ENCODE peak calls at places on chromosome 15, in eight cellular contexts. K is right atrium auricular region, Z is neural crest cell, I is omental fat pad, G is H1, U is B cell, W is cardiac fibroblast, T is GM12865. Y is an unnamed sample.

GRCh38 chr15:100764778-100765457 is 114.7 kb upstream of the ALDH1A3 start:
- DNase-seq in K (peak), Z (no peak), I (no peak), G (peak), U (no peak), W (peak), T (no peak), Y (no peak)

GRCh38 chr15:28103831-28104230 is 4.7 kb upstream of the OCA2 start:
- DNase-seq in K (no peak), Z (no peak), I (no peak), G (no peak), U (no peak), W (no peak), T (no peak), Y (no peak)

GRCh38 chr15:66095871-66096710 is 157.5 kb downstream of the MEGF11 start:
- DNase-seq in K (no peak), Z (no peak), I (no peak), G (no peak), U (no peak), W (no peak), T (no peak), Y (no peak)

GRCh38 chr15:38085931-38086562 is 151.6 kb downstream of the TMCO5A start:
- DNase-seq in K (no peak), Z (no peak), I (no peak), G (no peak), U (no peak), W (no peak), T (peak), Y (no peak)

GRCh38 chr15:59298255-59298856 is 74.3 kb downstream of the MYO1E start:
- DNase-seq in K (no peak), Z (no peak), I (no peak), G (no peak), U (peak), W (peak), T (peak), Y (no peak)

GRCh38 chr15:22918596-22919140 is 61.5 kb downstream of the CYFIP1 start:
- DNase-seq in K (no peak), Z (no peak), I (no peak), G (no peak), U (no peak), W (no peak), T (no peak), Y (no peak)

GRCh38 chr15:63065262-63066234 is 23.0 kb downstream of the TPM1 start:
- DNase-seq in K (no peak), Z (no peak), I (no peak), G (no peak), U (no peak), W (peak), T (no peak), Y (no peak)

GRCh38 chr15:84009616-84010015 is 226.0 kb upstream of the GOLGA6L4 start:
- DNase-seq in K (no peak), Z (no peak), I (no peak), G (no peak), U (no peak), W (no peak), T (no peak), Y (no peak)

GRCh38 chr15:75606711-75607684 is 18.5 kb downstream of the SNUPN start:
- DNase-seq in K (no peak), Z (no peak), I (no peak), G (no peak), U (no peak), W (no peak), T (no peak), Y (no peak)

GRCh38 chr15:52440414-52440813 is 88.3 kb downstream of the MYO5A start:
- DNase-seq in K (no peak), Z (no peak), I (no peak), G (no peak), U (no peak), W (peak), T (no peak), Y (no peak)

GRCh38 chr15:58302832-58303231 is 129.0 kb upstream of the LIPC start:
- DNase-seq in K (no peak), Z (no peak), I (no peak), G (no peak), U (no peak), W (no peak), T (no peak), Y (no peak)

GRCh38 chr15:67110400-67110799 is 45.0 kb downstream of the SMAD3 start:
- DNase-seq in K (no peak), Z (no peak), I (no peak), G (no peak), U (peak), W (no peak), T (peak), Y (no peak)

GRCh38 chr15:80480909-80481308 is 76.7 kb downstream of the ARNT2 start:
- DNase-seq in K (peak), Z (no peak), I (no peak), G (no peak), U (no peak), W (peak), T (no peak), Y (no peak)

GRCh38 chr15:75928680-75929608 is 25.3 kb downstream of the FBXO22 start:
- DNase-seq in K (no peak), Z (peak), I (no peak), G (peak), U (no peak), W (peak), T (peak), Y (no peak)

GRCh38 chr15:95032181-95032580 is 800.8 kb downstream of the MCTP2 start:
- DNase-seq in K (no peak), Z (no peak), I (no peak), G (no peak), U (no peak), W (no peak), T (no peak), Y (no peak)

GRCh38 chr15:67083135-67083766 is 17.8 kb downstream of the SMAD3 start:
- DNase-seq in K (no peak), Z (no peak), I (no peak), G (no peak), U (no peak), W (no peak), T (peak), Y (no peak)

GRCh38 chr15:95129589-95129988 is 898.2 kb downstream of the MCTP2 start:
- DNase-seq in K (no peak), Z (no peak), I (no peak), G (no peak), U (no peak), W (peak), T (no peak), Y (no peak)

GRCh38 chr15:101543026-101543390 is 53.5 kb upstream of the PCSK6 start:
- DNase-seq in K (no peak), Z (no peak), I (no peak), G (no peak), U (no peak), W (no peak), T (no peak), Y (no peak)

GRCh38 chr15:64685230-64685886 is 90.0 kb downstream of the RBPMS2 start:
- DNase-seq in K (no peak), Z (no peak), I (no peak), G (no peak), U (no peak), W (no peak), T (no peak), Y (no peak)

GRCh38 chr15:45184562-45185041 is 3.2 kb downstream of the SHF start:
- DNase-seq in K (no peak), Z (no peak), I (no peak), G (no peak), U (no peak), W (no peak), T (no peak), Y (no peak)

GRCh38 chr15:29685156-29686078 is 136.9 kb downstream of the TJP1 start:
- DNase-seq in K (no peak), Z (no peak), I (no peak), G (peak), U (no peak), W (peak), T (no peak), Y (no peak)

GRCh38 chr15:72591361-72591760 is 63.1 kb upstream of the GOLGA6B start:
- DNase-seq in K (no peak), Z (no peak), I (no peak), G (no peak), U (no peak), W (no peak), T (no peak), Y (no peak)

GRCh38 chr15:81859737-81860516 is 185.9 kb downstream of the MEX3B start:
- DNase-seq in K (no peak), Z (no peak), I (no peak), G (no peak), U (no peak), W (no peak), T (no peak), Y (no peak)

GRCh38 chr15:91255788-91256187 is 155.7 kb downstream of the SV2B start:
- DNase-seq in K (no peak), Z (no peak), I (no peak), G (no peak), U (no peak), W (no peak), T (no peak), Y (no peak)

GRCh38 chr15:35481992-35482391 is 64.0 kb downstream of the DPH6 start:
- DNase-seq in K (no peak), Z (no peak), I (no peak), G (no peak), U (no peak), W (peak), T (no peak), Y (no peak)

GRCh38 chr15:63198315-63198714 is 8.9 kb downstream of the RAB8B start:
- DNase-seq in K (no peak), Z (no peak), I (no peak), G (no peak), U (no peak), W (no peak), T (no peak), Y (no peak)

GRCh38 chr15:60400957-60401356 is 3.2 kb upstream of the ANXA2 start:
- DNase-seq in K (no peak), Z (no peak), I (no peak), G (no peak), U (no peak), W (no peak), T (no peak), Y (no peak)

GRCh38 chr15:63071288-63071909 is 28.9 kb downstream of the TPM1 start:
- DNase-seq in K (no peak), Z (no peak), I (no peak), G (no peak), U (no peak), W (peak), T (no peak), Y (no peak)

GRCh38 chr15:60651734-60652141 is 172.8 kb upstream of the ICE2 start:
- DNase-seq in K (no peak), Z (no peak), I (no peak), G (no peak), U (no peak), W (no peak), T (peak), Y (no peak)

GRCh38 chr15:33533197-33533596 is 222.4 kb downstream of the RYR3 start:
- DNase-seq in K (no peak), Z (no peak), I (no peak), G (no peak), U (no peak), W (no peak), T (no peak), Y (no peak)

GRCh38 chr15:39281094-39281493 is 299.8 kb upstream of the THBS1 start:
- DNase-seq in K (no peak), Z (no peak), I (no peak), G (no peak), U (no peak), W (peak), T (no peak), Y (no peak)

GRCh38 chr15:81275711-81276417 is 48.1 kb downstream of the STARD5 start:
- DNase-seq in K (no peak), Z (no peak), I (no peak), G (no peak), U (no peak), W (peak), T (no peak), Y (no peak)

GRCh38 chr15:74053941-74054529 is 28.3 kb downstream of the GOLGA6A start:
- DNase-seq in K (peak), Z (peak), I (no peak), G (peak), U (peak), W (peak), T (peak), Y (peak)
- TF ChIP-seq CTCF in K (peak), Z (peak), I (no peak), G (peak), U (peak), W (peak), T (peak), Y (peak)

GRCh38 chr15:79185199-79185598 is 94.6 kb upstream of the RASGRF1 start:
- DNase-seq in K (no peak), Z (peak), I (no peak), G (peak), U (no peak), W (no peak), T (peak), Y (no peak)
- TF ChIP-seq CTCF in K (no peak), Z (peak), I (no peak), G (peak), U (no peak), W (peak), T (peak), Y (no peak)

DNA sequence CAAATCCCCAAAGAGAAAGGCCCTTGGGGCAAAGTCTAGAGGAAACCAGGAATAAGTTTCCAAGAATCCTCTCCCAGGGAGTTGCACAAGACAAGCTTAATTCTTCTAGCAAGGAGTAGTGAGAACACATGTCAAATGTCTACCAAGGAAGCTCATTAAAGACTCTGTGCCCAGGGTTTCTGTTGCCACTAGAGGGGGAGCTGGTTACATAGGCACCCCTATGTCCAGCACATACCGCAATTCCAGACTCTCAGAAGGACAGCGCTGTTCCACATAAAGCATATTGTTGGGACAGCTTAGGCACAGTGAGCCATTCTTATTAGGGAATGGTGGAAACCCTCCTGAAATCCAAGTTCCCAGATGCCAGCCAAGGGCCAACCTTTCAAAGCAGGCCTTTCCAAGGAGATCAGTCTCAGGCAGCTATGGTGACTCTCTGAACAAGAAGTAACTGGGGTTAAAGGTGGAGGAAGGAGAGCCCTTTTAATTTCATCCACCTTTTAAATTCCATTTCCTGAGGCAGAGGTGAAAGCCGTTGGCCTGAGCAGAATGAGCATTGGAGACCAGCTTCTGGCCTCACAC is 194.1 kb downstream of the UACA start:
- DNase-seq in K (no peak), Z (no peak), I (no peak), G (no peak), U (no peak), W (peak), T (peak), Y (no peak)
- TF ChIP-seq CTCF in K (peak), Z (peak), I (no peak), G (peak), U (no peak), W (peak), T (peak), Y (peak)

GRCh38 chr15:89885611-89886010 is 8.2 kb downstream of the AP3S2 start:
- DNase-seq in K (no peak), Z (no peak), I (no peak), G (no peak), U (no peak), W (peak), T (no peak), Y (no peak)

GRCh38 chr15:89893027-89893426 is 767 bp downstream of the AP3S2 start:
- DNase-seq in K (no peak), Z (no peak), I (no peak), G (no peak), U (no peak), W (peak), T (no peak), Y (no peak)

GRCh38 chr15:89883518-89883917 is 10.3 kb downstream of the AP3S2 start:
- DNase-seq in K (no peak), Z (no peak), I (no peak), G (no peak), U (no peak), W (no peak), T (no peak), Y (no peak)

GRCh38 chr15:89893696-89894450 is at the start of gene AP3S2:
- DNase-seq in K (peak), Z (peak), I (peak), G (peak), U (peak), W (peak), T (peak), Y (peak)

DNA sequence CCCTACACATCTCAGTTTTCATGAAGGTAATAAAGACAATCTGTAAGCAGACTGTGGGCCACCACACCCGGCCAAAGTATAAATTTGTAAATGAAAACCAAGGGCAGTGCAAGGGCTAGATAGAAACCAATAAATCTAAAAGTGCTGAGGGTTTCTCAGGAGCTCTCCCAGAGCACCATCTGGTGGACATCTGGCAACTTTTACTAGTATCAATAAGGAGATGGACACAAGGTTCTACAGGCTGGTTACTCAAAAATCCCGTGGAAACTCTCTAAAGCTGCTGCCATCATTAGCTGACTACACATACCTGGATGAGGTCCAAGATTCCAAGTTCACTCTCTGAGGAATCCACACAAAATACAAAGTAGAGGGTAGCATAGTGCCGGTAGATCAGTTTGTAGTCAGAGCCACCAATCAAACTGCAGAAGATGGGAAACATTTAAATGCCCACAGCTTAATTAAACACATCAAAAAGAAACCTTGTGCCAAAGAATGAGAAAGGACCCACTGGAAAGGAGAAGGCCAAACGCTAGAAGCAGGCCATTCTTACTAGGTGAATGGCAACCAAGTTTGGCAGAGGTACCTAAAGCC is 5.5 kb downstream of the AP3S2 start:
- DNase-seq in K (no peak), Z (no peak), I (no peak), G (no peak), U (no peak), W (peak), T (peak), Y (no peak)
- TF ChIP-seq CTCF in K (no peak), Z (peak), I (no peak), G (peak), U (no peak), W (peak), T (peak), Y (peak)